ENCODE peak calls at places on chromosomes 16 and 17, in seven cellular contexts. K, F, X, B, Q, G and Y are unnamed samples.

GRCh38 chr17:19727466-19728113 is 11.2 kb upstream of the SLC47A2 start:
- DNase-seq in G (no peak), F (no peak), Q (no peak), B (no peak), K (no peak), X (no peak), Y (no peak)

GRCh38 chr17:13337864-13338371 is 263.8 kb downstream of the HS3ST3A1 start:
- DNase-seq in F (peak), G (peak), K (peak), Q (no peak), X (peak), B (no peak), Y (peak)

GRCh38 chr17:74550602-74551001 is 4.7 kb upstream of the CD300C start:
- DNase-seq in B (no peak), F (no peak), G (no peak), K (no peak), X (no peak), Q (no peak), Y (no peak)

GRCh38 chr16:56277040-56277439 is 85.8 kb downstream of the GNAO1 start:
- DNase-seq in F (no peak), B (no peak), K (peak), Q (no peak), G (peak), X (no peak), Y (no peak)

GRCh38 chr17:70137451-70138230 is 31.7 kb upstream of the KCNJ2 start:
- DNase-seq in K (no peak), G (no peak), Q (peak), B (no peak), X (no peak), F (no peak), Y (no peak)

GRCh38 chr17:20611314-20611713 is 31.8 kb downstream of the CDRT15L2 start:
- DNase-seq in K (no peak), X (no peak), Q (no peak), B (no peak), F (no peak), G (peak), Y (no peak)

GRCh38 chr17:47949197-47949759 is 7.9 kb downstream of the PNPO start:
- DNase-seq in F (peak), Q (peak), G (peak), X (peak), B (peak), K (peak), Y (no peak)

GRCh38 chr17:49223517-49224197 is 6.9 kb downstream of the PHOSPHO1 start:
- DNase-seq in X (peak), B (no peak), F (peak), Q (no peak), G (peak), K (no peak), Y (no peak)

GRCh38 chr16:69906838-69907301 is 44.3 kb upstream of the CLEC18A start:
- DNase-seq in Q (no peak), X (no peak), K (no peak), B (no peak), G (no peak), F (no peak), Y (no peak)

GRCh38 chr17:737561-738113 is 5.2 kb downstream of the TLCD3A start:
- DNase-seq in G (no peak), F (no peak), K (no peak), Q (no peak), X (no peak), B (no peak), Y (no peak)

GRCh38 chr17:45131616-45132301 is 556 bp downstream of the PLCD3 start:
- DNase-seq in G (peak), K (no peak), B (no peak), Q (no peak), F (no peak), X (peak), Y (no peak)

GRCh38 chr17:2122641-2123302 is 67.9 kb downstream of the HIC1 start:
- DNase-seq in K (no peak), G (peak), Q (no peak), X (no peak), B (no peak), F (no peak), Y (no peak)

GRCh38 chr16:53022374-53022773 is 30.3 kb downstream of the CHD9NB start:
- DNase-seq in B (no peak), F (peak), G (peak), Q (no peak), K (peak), X (peak), Y (peak)

GRCh38 chr16:19822534-19822933 is 62.1 kb downstream of the GPRC5B start:
- DNase-seq in K (no peak), F (no peak), B (no peak), G (no peak), Q (no peak), X (no peak), Y (no peak)

GRCh38 chr17:7479389-7480192 is at the start of gene ZBTB4:
- DNase-seq in B (no peak), X (peak), Q (no peak), G (peak), F (no peak), K (peak), Y (no peak)

GRCh38 chr16:85415196-85415988 is 197.7 kb upstream of the GSE1 start:
- DNase-seq in Q (no peak), G (peak), F (no peak), B (no peak), X (no peak), K (no peak), Y (no peak)

GRCh38 chr17:42706732-42707131 is 24.4 kb downstream of the CNTNAP1 start:
- DNase-seq in G (no peak), X (no peak), K (no peak), B (no peak), Q (peak), F (no peak), Y (no peak)

GRCh38 chr16:23124315-23124714 is 24.9 kb downstream of the USP31 start:
- DNase-seq in K (no peak), X (no peak), G (no peak), Q (no peak), F (no peak), B (no peak), Y (no peak)

GRCh38 chr16:11072420-11073153 is 128.2 kb downstream of the CLEC16A start:
- DNase-seq in X (peak), Q (no peak), B (no peak), G (no peak), K (no peak), F (no peak), Y (no peak)

GRCh38 chr16:31362476-31363405 is 7.8 kb downstream of the ITGAX start:
- DNase-seq in Q (no peak), X (no peak), K (no peak), F (no peak), B (no peak), G (no peak), Y (no peak)

GRCh38 chr17:1515640-1516402 is 591 bp downstream of the INPP5K start:
- DNase-seq in G (peak), B (peak), F (peak), K (peak), Q (peak), X (peak), Y (peak)

GRCh38 chr16:53456625-53457024 is 22.4 kb downstream of the RBL2 start:
- DNase-seq in B (no peak), F (no peak), K (no peak), Q (no peak), G (no peak), X (no peak), Y (no peak)

GRCh38 chr16:1526608-1527555 is 6.6 kb upstream of the TMEM204 start:
- DNase-seq in G (no peak), X (no peak), Q (no peak), F (no peak), B (no peak), K (no peak), Y (no peak)

GRCh38 chr17:20053343-20053964 is 44.3 kb downstream of the SPECC1 start:
- DNase-seq in K (no peak), Q (no peak), G (no peak), F (no peak), X (no peak), B (no peak), Y (no peak)

GRCh38 chr16:70159355-70160348 is 13.9 kb upstream of the CLEC18C start:
- DNase-seq in K (no peak), F (no peak), Q (no peak), B (no peak), X (peak), G (peak), Y (no peak)

GRCh38 chr16:52078716-52079655 is 468.0 kb downstream of the TOX3 start:
- DNase-seq in B (no peak), F (no peak), X (no peak), Q (no peak), K (no peak), G (no peak), Y (no peak)

GRCh38 chr17:58991718-58992331 is 114.9 kb downstream of the TRIM37 start:
- DNase-seq in X (no peak), F (no peak), G (no peak), Q (peak), K (peak), B (no peak), Y (no peak)

GRCh38 chr17:44967026-44967906 is 837 bp downstream of the C1QL1 start:
- DNase-seq in F (no peak), K (no peak), B (no peak), X (no peak), G (peak), Q (no peak), Y (no peak)

GRCh38 chr17:56292010-56292409 is 138.7 kb downstream of the ANKFN1 start:
- DNase-seq in B (no peak), X (no peak), Q (no peak), K (no peak), F (no peak), G (no peak), Y (no peak)

GRCh38 chr16:12526521-12526920 is 277.2 kb downstream of the CPPED1 start:
- DNase-seq in K (no peak), B (no peak), Q (no peak), X (no peak), G (no peak), F (no peak), Y (no peak)

GRCh38 chr17:57861000-57861736 is 11.3 kb upstream of the MRPS23 start:
- DNase-seq in B (no peak), X (peak), K (peak), G (peak), Q (no peak), F (peak), Y (no peak)

GRCh38 chr17:17021194-17021863 is 20.9 kb upstream of the MPRIP start:
- DNase-seq in F (no peak), X (peak), G (no peak), K (peak), Q (no peak), B (no peak), Y (no peak)

GRCh38 chr17:17019891-17020456 is 22.3 kb upstream of the MPRIP start:
- DNase-seq in B (no peak), K (no peak), F (no peak), G (no peak), Q (no peak), X (no peak), Y (no peak)

GRCh38 chr17:17020821-17021193 is 21.4 kb upstream of the MPRIP start:
- DNase-seq in G (no peak), B (no peak), X (no peak), F (no peak), Q (no peak), K (no peak), Y (no peak)

GRCh38 chr17:17024778-17025300 is 17.4 kb upstream of the MPRIP start:
- DNase-seq in F (no peak), G (peak), K (no peak), B (no peak), X (no peak), Q (no peak), Y (no peak)

DNA sequence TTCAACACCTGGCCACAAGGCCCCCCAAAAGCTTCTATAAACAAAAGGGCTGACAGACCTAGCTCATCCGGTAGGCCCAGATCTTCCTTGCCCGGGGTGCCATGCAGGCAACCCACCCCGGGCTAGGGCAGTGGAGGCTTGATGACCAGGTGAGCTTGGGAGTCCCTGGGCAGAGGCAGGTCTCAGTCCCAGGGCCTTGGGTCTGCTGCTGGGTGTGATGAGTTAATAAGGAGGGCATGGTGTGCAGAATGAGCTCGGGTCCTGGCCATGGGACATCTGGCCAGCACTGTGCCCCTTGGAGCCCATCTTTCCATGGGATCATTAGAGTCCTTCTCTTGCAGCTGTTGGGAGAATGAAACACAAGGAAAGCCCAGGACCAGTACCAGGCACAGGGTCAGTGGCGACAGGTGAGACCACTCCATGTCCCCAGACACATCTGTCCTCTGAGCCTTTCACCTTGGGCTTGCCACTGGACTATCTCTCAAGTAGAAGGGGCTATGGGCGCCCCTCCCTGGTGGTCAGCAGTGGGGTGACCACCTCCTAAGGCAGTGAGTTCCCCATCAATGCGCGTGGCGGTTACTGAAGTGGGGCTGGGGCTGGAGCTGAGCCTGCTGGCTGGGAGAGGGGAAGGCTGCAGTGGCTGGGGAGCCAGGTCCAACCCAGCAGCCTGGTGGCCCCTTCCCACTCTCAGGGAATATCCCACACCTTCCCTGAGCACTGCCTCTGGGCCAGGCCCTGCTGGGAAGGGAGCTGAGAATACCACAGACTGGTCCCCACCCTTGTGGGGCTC is 20.1 kb upstream of the MPRIP start:
- DNase-seq in B (no peak), K (no peak), Q (no peak), F (no peak), X (no peak), G (no peak), Y (no peak)
- TF ChIP-seq SIN3A in B (no peak), K (no peak), Q (no peak), F (no peak), X (no peak), G (no peak), Y (no peak)

GRCh38 chr16:9128346-9129342 is 37.2 kb downstream of the HAPSTR1 start:
- DNase-seq in Q (no peak), K (no peak), X (no peak), G (no peak), B (no peak), F (no peak), Y (no peak)
- TF ChIP-seq SIN3A in Q (no peak), K (no peak), X (no peak), G (no peak), B (no peak), F (no peak), Y (no peak)

GRCh38 chr17:18129041-18129502 is 20.5 kb downstream of the MYO15A start:
- DNase-seq in G (no peak), X (no peak), B (no peak), K (no peak), F (no peak), Q (no peak), Y (no peak)
- TF ChIP-seq SIN3A in G (no peak), X (no peak), B (no peak), K (no peak), F (no peak), Q (no peak), Y (no peak)

DNA sequence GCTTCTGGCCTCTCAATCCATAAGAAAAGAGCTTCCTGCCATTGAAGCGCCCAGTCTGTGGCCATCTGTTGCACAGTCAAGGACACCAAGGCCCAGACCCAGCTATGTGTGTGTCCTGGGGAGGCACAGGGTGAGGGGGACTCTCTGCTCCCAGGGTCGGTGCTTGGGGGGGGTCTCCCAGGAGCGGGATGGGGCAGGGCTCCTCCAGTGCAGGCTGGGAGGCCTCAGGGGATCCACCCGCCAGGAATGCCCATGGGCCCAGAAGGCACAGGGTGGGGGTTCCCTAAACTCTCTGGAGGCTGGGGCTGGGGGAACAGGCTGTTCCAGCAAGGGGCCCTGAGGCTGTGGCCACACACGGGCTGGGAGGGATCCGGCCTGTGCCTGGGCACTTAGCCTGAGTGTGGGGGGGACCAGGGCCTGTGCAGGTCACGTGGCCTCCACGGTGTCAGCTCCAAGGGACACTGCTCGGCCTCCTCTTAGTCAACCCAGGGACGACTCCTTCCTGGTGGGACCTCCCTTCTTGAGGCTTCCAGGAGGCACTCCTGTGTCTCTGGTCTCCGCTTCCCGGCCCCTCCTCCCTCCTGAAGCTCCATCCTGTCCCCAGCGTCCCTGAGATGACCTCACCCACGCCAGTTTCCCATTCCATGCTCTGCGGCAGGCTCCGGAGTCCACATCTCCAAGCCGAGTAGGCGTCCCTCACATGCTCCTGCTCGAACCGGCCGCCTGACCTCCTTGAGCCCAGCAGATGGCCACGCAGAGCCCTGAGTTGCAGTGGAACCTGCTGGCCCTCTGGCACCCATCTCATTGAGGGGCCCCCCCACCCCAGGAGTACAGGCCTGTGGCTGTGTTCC is 23.1 kb upstream of the BAHCC1 start:
- DNase-seq in B (no peak), G (peak), X (peak), F (peak), Q (no peak), K (no peak), Y (no peak)
- TF ChIP-seq SIN3A in B (no peak), G (no peak), X (no peak), F (no peak), Q (no peak), K (no peak), Y (no peak)

DNA sequence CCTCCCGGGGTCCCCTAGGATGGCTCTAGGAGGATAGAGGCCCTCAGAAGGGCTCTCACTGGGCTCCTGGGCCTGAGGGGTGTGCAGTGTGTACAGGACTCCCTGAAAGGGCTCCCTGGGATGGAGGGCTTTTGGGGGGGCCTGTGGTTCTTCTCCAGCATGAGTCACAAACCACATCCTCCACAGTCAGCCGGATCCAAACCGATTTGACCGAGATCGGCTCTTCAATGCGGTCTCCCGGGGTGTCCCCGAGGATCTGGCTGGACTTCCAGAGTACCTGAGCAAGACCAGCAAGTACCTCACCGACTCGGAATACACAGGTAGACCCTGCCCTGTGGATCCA is 4.5 kb downstream of the TRPV2 start:
- DNase-seq in B (no peak), X (peak), K (no peak), Q (no peak), G (no peak), F (no peak), Y (no peak)
- TF ChIP-seq SIN3A in B (no peak), X (no peak), K (no peak), Q (no peak), G (no peak), F (no peak), Y (no peak)

GRCh38 chr17:64655704-64656103 is 6.4 kb downstream of the SMURF2 start:
- DNase-seq in Q (no peak), B (no peak), G (no peak), K (no peak), X (no peak), F (no peak), Y (no peak)

GRCh38 chr17:64657610-64658125 is 4.4 kb downstream of the SMURF2 start:
- DNase-seq in K (no peak), B (no peak), Q (no peak), X (no peak), G (no peak), F (no peak), Y (no peak)

GRCh38 chr17:64661731-64661980 is 451 bp downstream of the SMURF2 start:
- DNase-seq in Q (no peak), G (no peak), B (no peak), X (no peak), F (no peak), K (no peak), Y (no peak)

GRCh38 chr17:64661981-64662773 is at the start of gene SMURF2:
- DNase-seq in G (peak), F (no peak), K (peak), B (peak), Q (no peak), X (peak), Y (no peak)

GRCh38 chr17:64658931-64659330 is 3.2 kb downstream of the SMURF2 start:
- DNase-seq in X (no peak), F (no peak), K (no peak), B (no peak), Q (no peak), G (no peak), Y (no peak)
- TF ChIP-seq SIN3A in X (no peak), F (no peak), K (no peak), B (no peak), Q (no peak), G (no peak), Y (no peak)